ENCODE peak calls at places on chromosomes 1 and 21, in ten cellular contexts. P is esophagus squamous epithelium, O is psoas muscle, A is IMR-90, H is cardiac muscle cell, Q is uterus, N is sigmoid colon, L is GM06990, U is K562, M is body of pancreas. E is an unnamed sample. For H3K36me3, the result is how much of the 10 kb centered on the place peaks cover.

GRCh38 chr21:36756527-36756926 is 57.6 kb downstream of the SIM2 start:
- DNase-seq in P (no peak), O (no peak), A (peak), H (no peak), Q (no peak), N (no peak), L (no peak), U (no peak), M (no peak), E (no peak)

GRCh38 chr1:26016944-26017545 is 4.5 kb upstream of the EXTL1 start:
- DNase-seq in P (no peak), O (no peak), A (no peak), H (no peak), Q (no peak), N (no peak), L (no peak), U (no peak), M (no peak), E (no peak)

GRCh38 chr1:245682638-245683376 is 528.0 kb downstream of the KIF26B start:
- DNase-seq in P (no peak), O (no peak), A (peak), H (no peak), Q (no peak), N (no peak), L (no peak), U (no peak), M (no peak), E (no peak)

GRCh38 chr1:26701266-26701994 is 5.6 kb downstream of the ARID1A start:
- DNase-seq in P (no peak), O (no peak), A (peak), H (no peak), Q (no peak), N (no peak), L (no peak), U (no peak), M (no peak), E (no peak)

GRCh38 chr1:27868932-27869718 is 3.2 kb upstream of the THEMIS2 start:
- DNase-seq in P (no peak), O (no peak), A (no peak), H (no peak), Q (no peak), N (peak), L (peak), U (no peak), M (peak), E (no peak)

GRCh38 chr1:83932693-83933092 is 66.2 kb downstream of the TTLL7 start:
- DNase-seq in P (no peak), O (no peak), A (no peak), H (no peak), Q (no peak), N (no peak), L (no peak), U (peak), M (no peak), E (no peak)

GRCh38 chr1:19384113-19384512 is 72.0 kb downstream of the SLC66A1 start:
- DNase-seq in P (no peak), O (no peak), A (peak), H (no peak), Q (peak), N (peak), L (no peak), U (peak), M (no peak), E (no peak)

GRCh38 chr1:69263982-69264381 is 303.7 kb upstream of the LRRC7 start:
- DNase-seq in P (no peak), O (no peak), A (no peak), H (no peak), Q (peak), N (no peak), L (no peak), U (no peak), M (peak), E (no peak)

GRCh38 chr1:206693592-206693991 is 8.9 kb downstream of the MAPKAPK2 start:
- DNase-seq in P (no peak), O (peak), A (peak), H (no peak), Q (no peak), N (peak), L (no peak), U (no peak), M (no peak), E (peak)

GRCh38 chr1:60886793-60887331 is 195.5 kb upstream of the NFIA start:
- DNase-seq in P (no peak), O (no peak), A (no peak), H (peak), Q (no peak), N (no peak), L (no peak), U (no peak), M (no peak), E (no peak)

GRCh38 chr1:178102218-178102617 is 8.3 kb downstream of the RASAL2 start:
- DNase-seq in P (no peak), O (no peak), A (no peak), H (no peak), Q (no peak), N (no peak), L (no peak), U (no peak), M (no peak), E (no peak)

GRCh38 chr1:24282491-24282890 is 36.7 kb upstream of the GRHL3 start:
- DNase-seq in P (no peak), O (no peak), A (no peak), H (no peak), Q (no peak), N (no peak), L (no peak), U (no peak), M (no peak), E (no peak)

GRCh38 chr1:42282024-42282579 is 52.9 kb downstream of the FOXJ3 start:
- DNase-seq in P (no peak), O (no peak), A (peak), H (no peak), Q (no peak), N (no peak), L (no peak), U (no peak), M (no peak), E (no peak)

GRCh38 chr1:240786880-240787279 is 174.9 kb upstream of the GREM2 start:
- DNase-seq in P (no peak), O (no peak), A (no peak), H (no peak), Q (no peak), N (no peak), L (no peak), U (no peak), M (no peak), E (no peak)

GRCh38 chr1:101898137-101898536 is 98.6 kb downstream of the OLFM3 start:
- DNase-seq in P (no peak), O (no peak), A (no peak), H (no peak), Q (no peak), N (no peak), L (no peak), U (no peak), M (no peak), E (no peak)

GRCh38 chr1:23278717-23279116 is 61.4 kb upstream of the HTR1D start:
- DNase-seq in P (no peak), O (no peak), A (no peak), H (no peak), Q (no peak), N (no peak), L (no peak), U (no peak), M (no peak), E (no peak)

GRCh38 chr1:154574715-154575114 is 7.1 kb downstream of the CHRNB2 start:
- DNase-seq in P (no peak), O (no peak), A (peak), H (peak), Q (no peak), N (peak), L (no peak), U (no peak), M (no peak), E (no peak)

GRCh38 chr21:31530364-31530763 is 129.1 kb upstream of the SOD1 start:
- DNase-seq in P (no peak), O (no peak), A (no peak), H (no peak), Q (no peak), N (no peak), L (no peak), U (no peak), M (no peak), E (no peak)

GRCh38 chr1:227429447-227430359 is 111.4 kb upstream of the CDC42BPA start:
- DNase-seq in P (no peak), O (peak), A (peak), H (no peak), Q (no peak), N (no peak), L (no peak), U (no peak), M (peak), E (no peak)

GRCh38 chr21:29378814-29379213 is 80.1 kb downstream of the BACH1 start:
- DNase-seq in P (no peak), O (no peak), A (peak), H (no peak), Q (no peak), N (no peak), L (no peak), U (no peak), M (no peak), E (no peak)

GRCh38 chr1:32695098-32695904 is 7.3 kb downstream of the SYNC start:
- DNase-seq in P (no peak), O (peak), A (peak), H (no peak), Q (peak), N (peak), L (no peak), U (peak), M (peak), E (peak)

GRCh38 chr1:38563985-38564735 is 295.4 kb downstream of the RRAGC start:
- DNase-seq in P (no peak), O (no peak), A (no peak), H (no peak), Q (no peak), N (no peak), L (no peak), U (no peak), M (no peak), E (no peak)

GRCh38 chr1:85366391-85366790 is 90.0 kb upstream of the BCL10 start:
- DNase-seq in P (no peak), O (no peak), A (peak), H (no peak), Q (no peak), N (no peak), L (no peak), U (no peak), M (no peak), E (no peak)

GRCh38 chr1:236280438-236281285 is 1.1 kb downstream of the ERO1B start:
- DNase-seq in P (no peak), O (no peak), A (no peak), H (no peak), Q (peak), N (peak), L (peak), U (no peak), M (no peak), E (no peak)

GRCh38 chr1:95953005-95953404 is 719.0 kb downstream of the RWDD3 start:
- DNase-seq in P (no peak), O (no peak), A (peak), H (peak), Q (no peak), N (no peak), L (no peak), U (no peak), M (peak), E (no peak)

GRCh38 chr1:226778657-226779058 is 39.6 kb upstream of the ITPKB start:
- DNase-seq in P (no peak), O (peak), A (peak), H (no peak), Q (peak), N (peak), L (no peak), U (no peak), M (peak), E (no peak)

GRCh38 chr1:221708076-221708571 is 33.8 kb downstream of the DUSP10 start:
- DNase-seq in P (no peak), O (no peak), A (no peak), H (no peak), Q (no peak), N (no peak), L (peak), U (peak), M (peak), E (peak)

GRCh38 chr1:27656157-27656893 is 15.7 kb downstream of the IFI6 start:
- DNase-seq in P (no peak), O (peak), A (peak), H (no peak), Q (peak), N (peak), L (peak), U (no peak), M (peak), E (peak)

GRCh38 chr1:182676321-182676720 is 8.1 kb downstream of the RGS8 start:
- DNase-seq in P (no peak), O (no peak), A (no peak), H (no peak), Q (no peak), N (no peak), L (no peak), U (no peak), M (no peak), E (no peak)

GRCh38 chr1:235073968-235074334 is 54.7 kb downstream of the TOMM20 start:
- DNase-seq in P (no peak), O (no peak), A (no peak), H (no peak), Q (no peak), N (no peak), L (no peak), U (no peak), M (peak), E (no peak)

DNA sequence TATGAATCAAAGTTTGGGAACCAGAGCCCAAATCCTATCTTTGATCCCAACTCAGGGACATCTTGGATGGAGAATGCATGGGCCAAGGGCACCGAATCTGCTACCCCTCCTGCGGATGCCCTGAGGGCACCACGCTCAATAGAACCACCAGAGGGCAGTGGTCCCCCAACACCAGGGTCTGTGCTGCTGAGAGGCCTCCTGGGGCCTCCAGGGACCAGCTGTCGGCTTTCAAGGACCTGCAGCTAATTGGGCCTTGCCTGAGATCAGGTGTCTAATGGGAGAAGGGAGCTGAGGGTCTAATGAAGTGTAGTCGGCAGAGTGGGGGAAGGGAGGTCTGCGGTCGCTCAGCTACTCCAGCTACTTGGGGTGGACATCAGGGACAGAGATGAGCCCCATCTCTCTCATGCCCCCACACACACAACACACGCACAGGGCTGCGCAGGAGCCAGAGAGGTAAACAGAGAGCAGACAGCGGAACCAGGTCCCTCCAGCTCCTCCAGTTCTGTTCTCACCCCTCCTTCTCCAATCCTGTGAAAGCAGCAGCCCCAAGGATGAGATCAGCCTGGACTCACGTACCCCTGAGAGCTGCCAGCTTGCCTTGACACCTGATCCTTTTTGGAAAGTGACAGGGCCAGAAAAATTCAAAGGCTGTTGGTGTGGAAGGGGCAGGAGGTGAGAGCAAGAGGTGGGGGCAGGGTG is 34.9 kb upstream of the PPP1R15B start:
- DNase-seq in P (no peak), O (peak), A (peak), H (peak), Q (peak), N (peak), L (peak), U (peak), M (peak), E (peak)
- H3K36me3 ChIP-seq in P (half or more), O (under half), A (under half), H (under half), Q (under half), N (under half), L (under half), U (under half), M (under half), E (under half)

GRCh38 chr1:2983706-2984398 is 37.4 kb upstream of the ACTRT2 start:
- DNase-seq in P (no peak), O (no peak), A (no peak), H (no peak), Q (no peak), N (peak), L (no peak), U (no peak), M (no peak), E (no peak)
- TF ChIP-seq CTCF in P (no peak), O (no peak), A (no peak), H (no peak), Q (no peak), N (no peak), L (no peak), U (no peak), M (no peak), E (no peak)

GRCh38 chr1:44507490-44508396 is 102.7 kb downstream of the RNF220 start:
- DNase-seq in P (no peak), O (no peak), A (no peak), H (no peak), Q (no peak), N (no peak), L (no peak), U (no peak), M (no peak), E (no peak)

GRCh38 chr1:44503625-44504024 is 98.6 kb downstream of the RNF220 start:
- DNase-seq in P (no peak), O (no peak), A (no peak), H (no peak), Q (no peak), N (no peak), L (no peak), U (no peak), M (no peak), E (no peak)

GRCh38 chr1:44501022-44501910 is 96.2 kb downstream of the RNF220 start:
- DNase-seq in P (no peak), O (no peak), A (no peak), H (peak), Q (no peak), N (no peak), L (no peak), U (no peak), M (no peak), E (no peak)

GRCh38 chr1:44508397-44508745 is 103.3 kb downstream of the RNF220 start:
- DNase-seq in P (no peak), O (no peak), A (no peak), H (no peak), Q (no peak), N (no peak), L (no peak), U (no peak), M (no peak), E (no peak)

GRCh38 chr1:44505210-44505993 is 100.3 kb downstream of the RNF220 start:
- DNase-seq in P (no peak), O (no peak), A (no peak), H (no peak), Q (no peak), N (no peak), L (no peak), U (no peak), M (no peak), E (no peak)
- H3K36me3 ChIP-seq in P (under half), O (under half), A (under half), H (under half), Q (under half), N (under half), L (under half), U (under half), M (under half), E (under half)

GRCh38 chr1:201050515-201051277 is 27.2 kb upstream of the KIF21B start:
- DNase-seq in P (no peak), O (no peak), A (peak), H (no peak), Q (no peak), N (no peak), L (no peak), U (no peak), M (no peak), E (no peak)

GRCh38 chr1:201053155-201053860 is 29.8 kb upstream of the KIF21B start:
- DNase-seq in P (no peak), O (no peak), A (no peak), H (no peak), Q (no peak), N (no peak), L (no peak), U (peak), M (no peak), E (no peak)

GRCh38 chr1:201049248-201049831 is 25.8 kb upstream of the KIF21B start:
- DNase-seq in P (no peak), O (no peak), A (no peak), H (no peak), Q (no peak), N (no peak), L (no peak), U (no peak), M (no peak), E (no peak)

GRCh38 chr1:201054030-201054635 is 30.6 kb upstream of the KIF21B start:
- DNase-seq in P (no peak), O (no peak), A (no peak), H (no peak), Q (no peak), N (no peak), L (no peak), U (no peak), M (no peak), E (no peak)

DNA sequence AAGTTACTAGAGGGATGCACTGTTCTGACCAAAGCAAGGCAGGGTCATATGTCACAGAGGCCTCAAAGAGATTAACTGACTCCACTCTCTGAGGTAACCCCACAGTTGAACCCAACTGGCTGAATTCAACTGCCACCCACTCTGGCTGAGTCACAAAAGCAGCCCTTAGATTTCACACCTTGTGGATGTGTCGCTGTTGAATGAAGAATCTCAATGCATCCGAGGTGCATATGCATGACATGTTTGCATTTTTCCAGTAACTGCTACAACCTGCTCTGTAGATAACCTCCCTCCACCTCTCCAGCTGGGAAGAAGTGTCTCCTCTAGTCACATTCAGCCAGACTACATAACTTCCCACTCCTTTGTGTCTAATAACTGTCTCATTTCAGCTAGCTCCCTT is 27.9 kb upstream of the KIF21B start:
- DNase-seq in P (no peak), O (no peak), A (no peak), H (no peak), Q (no peak), N (no peak), L (no peak), U (no peak), M (no peak), E (no peak)
- TF ChIP-seq CTCF in P (no peak), O (no peak), A (no peak), H (no peak), Q (no peak), N (no peak), L (no peak), U (no peak), M (no peak), E (no peak)

E was measured in gastrocnemius medialis.